ENCODE peak calls at places on chromosomes 13 and 19, in seven cellular contexts. One of them, this sample, is unnamed.
A peak's percentile ranks its signal among the peaks of the same experiment; 100 is the strongest.

GRCh38 chr13:23462815-23463559 is 29.5 kb upstream of the SACS start:
- DNase-seq in AG08395: no peak
- DNase-seq in cardiac fibroblast: no peak
- DNase-seq in foreskin fibroblast: no peak
- DNase-seq in EH: peak; percentile 56
- DNase-seq in mesothelial cell of epicardium: no peak
- DNase-seq in central memory CD4-positive, alpha-beta T cell: no peak
- DNase-seq in this sample: no peak

GRCh38 chr19:20357921-20358320 is 190.9 kb downstream of the ZNF486 start:
- DNase-seq in central memory CD4-positive, alpha-beta T cell: no peak
- DNase-seq in AG08395: no peak
- DNase-seq in mesothelial cell of epicardium: no peak
- DNase-seq in cardiac fibroblast: no peak
- DNase-seq in EH: no peak
- DNase-seq in foreskin fibroblast: no peak
- DNase-seq in this sample: no peak

GRCh38 chr19:7552781-7553180 is 17.3 kb downstream of the PNPLA6 start:
- DNase-seq in cardiac fibroblast: no peak
- DNase-seq in EH: no peak
- DNase-seq in AG08395: no peak
- DNase-seq in foreskin fibroblast: no peak
- DNase-seq in mesothelial cell of epicardium: no peak
- DNase-seq in central memory CD4-positive, alpha-beta T cell: no peak
- DNase-seq in this sample: no peak

GRCh38 chr13:51950722-51951121 is 60.5 kb downstream of the ATP7B start:
- DNase-seq in AG08395: no peak
- DNase-seq in central memory CD4-positive, alpha-beta T cell: peak; percentile 58
- DNase-seq in mesothelial cell of epicardium: no peak
- DNase-seq in foreskin fibroblast: no peak
- DNase-seq in cardiac fibroblast: peak; percentile 16
- DNase-seq in EH: no peak
- DNase-seq in this sample: no peak

GRCh38 chr19:5166262-5166661 is 174.3 kb downstream of the PTPRS start:
- DNase-seq in EH: peak; percentile 80
- DNase-seq in foreskin fibroblast: peak; percentile 82
- DNase-seq in cardiac fibroblast: peak; percentile 65
- DNase-seq in central memory CD4-positive, alpha-beta T cell: no peak
- DNase-seq in AG08395: peak; percentile 75
- DNase-seq in mesothelial cell of epicardium: no peak
- DNase-seq in this sample: no peak

GRCh38 chr13:100646871-100647270 is 27.7 kb downstream of the TMTC4 start:
- DNase-seq in foreskin fibroblast: no peak
- DNase-seq in cardiac fibroblast: no peak
- DNase-seq in EH: no peak
- DNase-seq in mesothelial cell of epicardium: no peak
- DNase-seq in central memory CD4-positive, alpha-beta T cell: no peak
- DNase-seq in AG08395: no peak
- DNase-seq in this sample: no peak

GRCh38 chr19:19538767-19539166 is 702 bp downstream of the CILP2 start:
- DNase-seq in foreskin fibroblast: peak; percentile 40
- DNase-seq in AG08395: no peak
- DNase-seq in mesothelial cell of epicardium: no peak
- DNase-seq in EH: peak; percentile 29
- DNase-seq in cardiac fibroblast: no peak
- DNase-seq in central memory CD4-positive, alpha-beta T cell: no peak
- DNase-seq in this sample: no peak

GRCh38 chr19:54882758-54883157 is 8.7 kb downstream of the FCAR start:
- DNase-seq in foreskin fibroblast: no peak
- DNase-seq in EH: no peak
- DNase-seq in central memory CD4-positive, alpha-beta T cell: no peak
- DNase-seq in cardiac fibroblast: no peak
- DNase-seq in mesothelial cell of epicardium: no peak
- DNase-seq in AG08395: no peak
- DNase-seq in this sample: no peak

GRCh38 chr13:110239280-110240120 is 67.5 kb downstream of the COL4A1 start:
- DNase-seq in AG08395: no peak
- DNase-seq in central memory CD4-positive, alpha-beta T cell: no peak
- DNase-seq in EH: no peak
- DNase-seq in foreskin fibroblast: peak; percentile 46
- DNase-seq in cardiac fibroblast: peak; percentile 44
- DNase-seq in mesothelial cell of epicardium: no peak
- DNase-seq in this sample: no peak

GRCh38 chr19:17090501-17091074 is 15.0 kb downstream of the MYO9B start:
- DNase-seq in EH: peak; percentile 70
- DNase-seq in central memory CD4-positive, alpha-beta T cell: no peak
- DNase-seq in foreskin fibroblast: no peak
- DNase-seq in AG08395: no peak
- DNase-seq in cardiac fibroblast: peak; percentile 83
- DNase-seq in mesothelial cell of epicardium: no peak
- DNase-seq in this sample: no peak

GRCh38 chr19:33064117-33064777 is 441 bp downstream of the RHPN2 start:
- DNase-seq in AG08395: no peak
- DNase-seq in foreskin fibroblast: peak; percentile 27
- DNase-seq in mesothelial cell of epicardium: peak; percentile 57
- DNase-seq in central memory CD4-positive, alpha-beta T cell: no peak
- DNase-seq in cardiac fibroblast: no peak
- DNase-seq in EH: peak; percentile 31
- DNase-seq in this sample: peak; percentile 59

GRCh38 chr19:1231729-1232128 is 6.1 kb downstream of the CBARP start:
- DNase-seq in central memory CD4-positive, alpha-beta T cell: no peak
- DNase-seq in foreskin fibroblast: no peak
- DNase-seq in AG08395: no peak
- DNase-seq in mesothelial cell of epicardium: no peak
- DNase-seq in cardiac fibroblast: no peak
- DNase-seq in EH: no peak
- DNase-seq in this sample: no peak

GRCh38 chr19:10979950-10980349 is 19.1 kb downstream of the SMARCA4 start:
- DNase-seq in central memory CD4-positive, alpha-beta T cell: peak; percentile 27
- DNase-seq in foreskin fibroblast: no peak
- DNase-seq in EH: no peak
- DNase-seq in cardiac fibroblast: no peak
- DNase-seq in AG08395: no peak
- DNase-seq in mesothelial cell of epicardium: no peak
- DNase-seq in this sample: no peak

GRCh38 chr19:2546128-2547032 is 70.5 kb downstream of the GADD45B start:
- DNase-seq in central memory CD4-positive, alpha-beta T cell: no peak
- DNase-seq in EH: no peak
- DNase-seq in cardiac fibroblast: peak; percentile 55
- DNase-seq in AG08395: no peak
- DNase-seq in foreskin fibroblast: no peak
- DNase-seq in mesothelial cell of epicardium: no peak
- DNase-seq in this sample: peak; percentile 53

GRCh38 chr19:41310031-41310831 is at the start of gene CCDC97:
- DNase-seq in AG08395: peak; percentile 95
- DNase-seq in mesothelial cell of epicardium: peak; percentile 90
- DNase-seq in cardiac fibroblast: peak; percentile 92
- DNase-seq in foreskin fibroblast: peak; percentile 93
- DNase-seq in EH: peak; percentile 85
- DNase-seq in central memory CD4-positive, alpha-beta T cell: peak; percentile 87
- DNase-seq in this sample: peak; percentile 76

GRCh38 chr19:38395381-38396127 is 7.1 kb downstream of the SPRED3 start:
- DNase-seq in AG08395: no peak
- DNase-seq in central memory CD4-positive, alpha-beta T cell: peak; percentile 45
- DNase-seq in foreskin fibroblast: no peak
- DNase-seq in mesothelial cell of epicardium: no peak
- DNase-seq in cardiac fibroblast: no peak
- DNase-seq in EH: no peak
- DNase-seq in this sample: no peak

GRCh38 chr19:16435999-16436650 is 35.6 kb downstream of the EPS15L1 start:
- DNase-seq in mesothelial cell of epicardium: no peak
- DNase-seq in central memory CD4-positive, alpha-beta T cell: no peak
- DNase-seq in foreskin fibroblast: no peak
- DNase-seq in AG08395: no peak
- DNase-seq in EH: no peak
- DNase-seq in cardiac fibroblast: peak; percentile 26
- DNase-seq in this sample: no peak

GRCh38 chr13:75635621-75636338 is at the start of gene LMO7:
- DNase-seq in foreskin fibroblast: peak; percentile 85
- DNase-seq in cardiac fibroblast: peak; percentile 56
- DNase-seq in AG08395: peak; percentile 87
- DNase-seq in central memory CD4-positive, alpha-beta T cell: peak; percentile 49
- DNase-seq in EH: peak; percentile 84
- DNase-seq in mesothelial cell of epicardium: peak; percentile 68
- DNase-seq in this sample: peak; percentile 49

GRCh38 chr13:52156724-52157251 is 2.6 kb downstream of the NEK3 start:
- DNase-seq in mesothelial cell of epicardium: no peak
- DNase-seq in foreskin fibroblast: no peak
- DNase-seq in EH: peak; percentile 73
- DNase-seq in cardiac fibroblast: peak; percentile 33
- DNase-seq in central memory CD4-positive, alpha-beta T cell: no peak
- DNase-seq in AG08395: peak; percentile 13
- DNase-seq in this sample: no peak

GRCh38 chr13:44848956-44849748 is 140.1 kb downstream of the NUFIP1 start:
- DNase-seq in AG08395: no peak
- DNase-seq in mesothelial cell of epicardium: no peak
- DNase-seq in cardiac fibroblast: no peak
- DNase-seq in EH: no peak
- DNase-seq in foreskin fibroblast: peak; percentile 35
- DNase-seq in central memory CD4-positive, alpha-beta T cell: no peak
- DNase-seq in this sample: no peak

GRCh38 chr19:50649433-50650391 is at the start of gene C19orf81:
- DNase-seq in mesothelial cell of epicardium: no peak
- DNase-seq in foreskin fibroblast: no peak
- DNase-seq in EH: peak; percentile 49
- DNase-seq in cardiac fibroblast: peak; percentile 23
- DNase-seq in AG08395: no peak
- DNase-seq in central memory CD4-positive, alpha-beta T cell: no peak
- DNase-seq in this sample: no peak

GRCh38 chr13:30869491-30869890 is 36.6 kb upstream of the MEDAG start:
- DNase-seq in cardiac fibroblast: peak; percentile 53
- DNase-seq in central memory CD4-positive, alpha-beta T cell: no peak
- DNase-seq in EH: peak; percentile 57
- DNase-seq in mesothelial cell of epicardium: no peak
- DNase-seq in foreskin fibroblast: peak; percentile 67
- DNase-seq in AG08395: peak; percentile 40
- DNase-seq in this sample: no peak

This sample was measured in progenitor cell of endocrine pancreas.